ENCODE peak calls at places on chromosomes 6 and 20, in four cellular contexts. W is NCI-H526 treated with DMSO at 0.1 percent for 48 hours; O is activated naive CD4-positive, alpha-beta T cell; Z is stimulated activated CD8-positive, alpha-beta memory T cell treated with anti-CD3 and anti-CD28 coated beads, Interleukin-2, amount 100 ng/mL, for 48 hours. P is an unnamed sample.

GRCh38 chr6:75281643-75282042 is 2.9 kb downstream of the TMEM30A start:
- DNase-seq in W (no peak), O (no peak), Z (no peak), P (no peak)

GRCh38 chr6:28981391-28981832 is 23.7 kb downstream of the ZNF311 start:
- DNase-seq in W (peak), O (peak), Z (peak), P (peak)

GRCh38 chr6:23587582-23587981 is 538.4 kb upstream of the NRSN1 start:
- DNase-seq in W (no peak), O (no peak), Z (no peak), P (no peak)

GRCh38 chr6:33830635-33831240 is 26.9 kb upstream of the MLN start:
- DNase-seq in W (no peak), O (no peak), Z (no peak), P (no peak)

GRCh38 chr6:137399949-137400443 is 94.2 kb downstream of the OLIG3 start:
- DNase-seq in W (no peak), O (no peak), Z (no peak), P (no peak)

GRCh38 chr6:35083507-35083906 is 57.6 kb downstream of the TCP11 start:
- DNase-seq in W (no peak), O (no peak), Z (no peak), P (no peak)

GRCh38 chr6:19433101-19433500 is 404.1 kb upstream of the ID4 start:
- DNase-seq in W (no peak), O (no peak), Z (no peak), P (no peak)

GRCh38 chr6:34386316-34387137 is 5.9 kb downstream of the NUDT3 start:
- DNase-seq in W (no peak), O (no peak), Z (no peak), P (no peak)

GRCh38 chr20:18879262-18879661 is 65.7 kb downstream of the SCP2D1 start:
- DNase-seq in W (no peak), O (no peak), Z (no peak), P (no peak)

GRCh38 chr6:31010393-31011060 is at the start of gene MUC22:
- DNase-seq in W (no peak), O (no peak), Z (no peak), P (peak)

GRCh38 chr20:31920275-31920855 is 31.5 kb downstream of the PDRG1 start:
- DNase-seq in W (no peak), O (no peak), Z (no peak), P (no peak)

GRCh38 chr6:90677440-90677839 is 90.6 kb upstream of the MAP3K7 start:
- DNase-seq in W (no peak), O (no peak), Z (no peak), P (no peak)

GRCh38 chr6:47235964-47236760 is 73.5 kb downstream of the TNFRSF21 start:
- DNase-seq in W (no peak), O (no peak), Z (no peak), P (no peak)

GRCh38 chr6:81894286-81894685 is 141.8 kb upstream of the TENT5A start:
- DNase-seq in W (no peak), O (no peak), Z (no peak), P (no peak)

GRCh38 chr6:33858053-33858475 is 54.3 kb upstream of the MLN start:
- DNase-seq in W (no peak), O (no peak), Z (no peak), P (no peak)

GRCh38 chr6:33716890-33717632 is 5.6 kb upstream of the UQCC2 start:
- DNase-seq in W (no peak), O (no peak), Z (no peak), P (no peak)

GRCh38 chr6:80594461-80594860 is 488.0 kb downstream of the BCKDHB start:
- DNase-seq in W (no peak), O (no peak), Z (no peak), P (no peak)

GRCh38 chr20:51628533-51629398 is 86.2 kb upstream of the NFATC2 start:
- DNase-seq in W (no peak), O (no peak), Z (no peak), P (no peak)

GRCh38 chr20:3027987-3028386 is 15.4 kb upstream of the GNRH2 start:
- DNase-seq in W (no peak), O (no peak), Z (no peak), P (no peak)

GRCh38 chr6:14743465-14744211 is 502.2 kb upstream of the JARID2 start:
- DNase-seq in W (no peak), O (peak), Z (peak), P (peak)